ENCODE peak calls at places on chromosome 19, in five cellular contexts. B is colonic mucosa, M is esophagus squamous epithelium, X is heart right ventricle, I is endodermal cell. D is an unnamed sample. For H3K9me3 and H3K4me1, the result is how much of the 10 kb centered on the place peaks cover.

GRCh38 chr19:46898731-46899130 is 37.9 kb downstream of the ARHGAP35 start:
- DNase-seq in B (no peak), M (no peak), X (no peak), I (peak), D (no peak)

GRCh38 chr19:35015576-35016351 is 14.5 kb upstream of the SCN1B start:
- DNase-seq in B (no peak), M (no peak), X (no peak), I (no peak), D (no peak)

GRCh38 chr19:18856385-18857126 is 24.8 kb downstream of the UPF1 start:
- DNase-seq in B (no peak), M (no peak), X (no peak), I (peak), D (no peak)

GRCh38 chr19:46715620-46716012 is 1.3 kb downstream of the PRKD2 start:
- DNase-seq in B (no peak), M (no peak), X (no peak), I (peak), D (no peak)

GRCh38 chr19:45211751-45212381 is 33.3 kb downstream of the BLOC1S3 start:
- DNase-seq in B (no peak), M (no peak), X (peak), I (no peak), D (no peak)

GRCh38 chr19:54916822-54917221 is 10.9 kb downstream of the NCR1 start:
- DNase-seq in B (no peak), M (no peak), X (no peak), I (no peak), D (no peak)

GRCh38 chr19:1084024-1084868 is 10.9 kb downstream of the POLR2E start:
- DNase-seq in B (no peak), M (no peak), X (no peak), I (no peak), D (no peak)

GRCh38 chr19:8323781-8324185 is 2.5 kb downstream of the RPS28 start:
- DNase-seq in B (no peak), M (no peak), X (no peak), I (no peak), D (no peak)

GRCh38 chr19:10013316-10013715 is at the start of gene RDH8:
- DNase-seq in B (no peak), M (no peak), X (no peak), I (no peak), D (no peak)

GRCh38 chr19:1992759-1993260 is 22.7 kb downstream of the BTBD2 start:
- DNase-seq in B (peak), M (no peak), X (no peak), I (peak), D (no peak)

GRCh38 chr19:50909240-50910070 is 1.7 kb downstream of the KLK4 start:
- DNase-seq in B (peak), M (no peak), X (peak), I (peak), D (no peak)

GRCh38 chr19:49056101-49056901 is 1.2 kb downstream of the CGB7 start:
- DNase-seq in B (peak), M (no peak), X (peak), I (peak), D (peak)
- TF ChIP-seq CTCF in B (no peak), M (peak), X (peak), I (peak), D (peak)

GRCh38 chr19:41682437-41682836 is 5.6 kb downstream of the CEACAM7 start:
- DNase-seq in B (peak), M (no peak), X (no peak), I (no peak), D (no peak)
- H3K9me3 ChIP-seq in B (under half), M (under half), X (under half), I (under half), D (under half)

DNA sequence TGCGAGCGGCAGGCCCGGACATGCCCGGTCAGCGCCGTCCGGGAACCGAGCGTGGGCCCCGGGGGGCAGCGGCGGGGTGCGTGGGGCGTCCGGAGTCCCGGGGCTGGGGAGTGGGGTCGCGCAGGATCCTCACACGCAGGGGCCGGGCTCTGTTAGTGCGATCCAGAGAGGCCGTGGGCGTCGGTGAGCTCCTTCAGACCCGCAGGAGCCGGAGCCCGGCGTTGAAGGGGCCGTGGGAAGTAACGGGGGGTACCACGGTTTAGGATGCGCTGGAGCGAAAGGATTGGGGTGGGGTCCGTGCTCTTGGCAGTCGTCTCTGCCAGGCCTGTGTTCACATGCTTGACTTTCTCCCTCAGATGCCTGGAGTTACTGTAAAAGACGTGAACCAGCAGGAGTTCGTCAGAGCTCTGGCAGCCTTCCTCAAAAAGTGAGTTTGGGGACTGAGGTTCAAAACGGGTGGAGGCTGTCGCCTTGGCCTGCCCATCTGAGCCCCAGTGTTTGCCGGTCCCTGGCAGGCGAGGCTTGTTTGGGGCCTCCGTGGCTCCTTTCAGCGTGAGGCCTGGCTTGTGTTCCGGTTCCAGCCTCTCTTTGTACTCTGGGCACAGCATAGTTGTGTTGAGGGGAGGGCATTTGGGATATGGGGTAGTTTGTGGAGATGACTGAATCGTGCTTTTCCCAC is 503 bp downstream of the RPS19 start:
- DNase-seq in B (no peak), M (no peak), X (no peak), I (peak), D (no peak)
- H3K4me1 ChIP-seq in B (under half), M (under half), X (under half), I (under half), D (under half)

GRCh38 chr19:39500543-39500942 is 1.8 kb downstream of the DLL3 start:
- DNase-seq in B (no peak), M (no peak), X (no peak), I (no peak), D (no peak)

GRCh38 chr19:39499932-39500331 is 1.2 kb downstream of the DLL3 start:
- DNase-seq in B (no peak), M (no peak), X (no peak), I (no peak), D (no peak)

GRCh38 chr19:39501340-39501739 is 2.6 kb downstream of the DLL3 start:
- DNase-seq in B (no peak), M (no peak), X (no peak), I (peak), D (no peak)

GRCh38 chr19:39499082-39499642 is 415 bp downstream of the DLL3 start:
- DNase-seq in B (no peak), M (no peak), X (no peak), I (peak), D (no peak)

GRCh38 chr19:39502640-39503417 is 4.1 kb downstream of the DLL3 start:
- DNase-seq in B (peak), M (no peak), X (peak), I (peak), D (no peak)
- TF ChIP-seq CTCF in B (peak), M (peak), X (peak), I (peak), D (peak)

DNA sequence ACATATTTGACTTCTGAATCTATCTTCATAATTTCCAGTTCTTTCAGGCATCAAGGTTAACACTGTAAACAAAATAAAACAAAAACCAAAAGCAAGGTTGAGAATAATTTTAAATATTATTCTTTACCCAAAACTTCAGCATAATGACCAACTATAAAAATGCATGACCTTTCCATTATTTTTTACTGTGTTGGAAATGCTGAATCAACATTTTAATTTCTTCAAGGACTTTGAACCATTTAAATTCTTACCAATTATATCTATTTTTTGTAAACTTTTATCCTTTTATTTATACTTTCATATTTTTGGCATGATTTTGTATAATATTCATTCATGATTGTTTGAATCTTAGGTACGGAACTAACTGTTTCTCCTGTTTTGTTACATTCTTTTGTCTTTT is 6.9 kb downstream of the ZNF585A start:
- DNase-seq in B (no peak), M (no peak), X (no peak), I (no peak), D (no peak)
- H3K9me3 ChIP-seq in B (under half), M (under half), X (under half), I (half or more), D (half or more)

DNA sequence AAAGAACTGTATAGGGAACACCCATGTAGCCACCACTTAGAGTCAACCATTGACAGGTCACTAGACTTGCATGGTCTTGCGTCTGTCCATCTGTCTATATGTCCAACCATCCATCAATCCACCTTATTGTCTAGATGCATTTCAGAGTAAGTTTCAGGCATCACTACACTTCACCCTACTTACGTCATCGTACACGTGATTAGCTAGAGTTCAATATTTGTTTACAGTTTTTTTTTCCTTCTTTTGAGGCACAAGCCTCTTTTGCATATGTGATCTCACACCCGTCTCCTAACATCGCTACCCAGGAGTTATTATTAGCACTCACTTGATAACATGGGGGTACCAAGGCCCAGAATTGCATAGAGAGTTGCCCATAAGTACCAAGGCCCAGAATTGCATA is 6.9 kb downstream of the CACNG7 start:
- DNase-seq in B (no peak), M (no peak), X (no peak), I (no peak), D (no peak)
- H3K4me1 ChIP-seq in B (under half), M (under half), X (under half), I (under half), D (under half)

GRCh38 chr19:17303167-17303939 is at the start of gene ABHD8:
- DNase-seq in B (peak), M (peak), X (peak), I (peak), D (peak)
- TF ChIP-seq CTCF in B (peak), M (peak), X (peak), I (peak), D (peak)

GRCh38 chr19:30336290-30336689 is 35.9 kb upstream of the ZNF536 start:
- DNase-seq in B (no peak), M (no peak), X (no peak), I (peak), D (peak)
- H3K9me3 ChIP-seq in B (under half), M (under half), X (under half), I (under half), D (under half)

DNA sequence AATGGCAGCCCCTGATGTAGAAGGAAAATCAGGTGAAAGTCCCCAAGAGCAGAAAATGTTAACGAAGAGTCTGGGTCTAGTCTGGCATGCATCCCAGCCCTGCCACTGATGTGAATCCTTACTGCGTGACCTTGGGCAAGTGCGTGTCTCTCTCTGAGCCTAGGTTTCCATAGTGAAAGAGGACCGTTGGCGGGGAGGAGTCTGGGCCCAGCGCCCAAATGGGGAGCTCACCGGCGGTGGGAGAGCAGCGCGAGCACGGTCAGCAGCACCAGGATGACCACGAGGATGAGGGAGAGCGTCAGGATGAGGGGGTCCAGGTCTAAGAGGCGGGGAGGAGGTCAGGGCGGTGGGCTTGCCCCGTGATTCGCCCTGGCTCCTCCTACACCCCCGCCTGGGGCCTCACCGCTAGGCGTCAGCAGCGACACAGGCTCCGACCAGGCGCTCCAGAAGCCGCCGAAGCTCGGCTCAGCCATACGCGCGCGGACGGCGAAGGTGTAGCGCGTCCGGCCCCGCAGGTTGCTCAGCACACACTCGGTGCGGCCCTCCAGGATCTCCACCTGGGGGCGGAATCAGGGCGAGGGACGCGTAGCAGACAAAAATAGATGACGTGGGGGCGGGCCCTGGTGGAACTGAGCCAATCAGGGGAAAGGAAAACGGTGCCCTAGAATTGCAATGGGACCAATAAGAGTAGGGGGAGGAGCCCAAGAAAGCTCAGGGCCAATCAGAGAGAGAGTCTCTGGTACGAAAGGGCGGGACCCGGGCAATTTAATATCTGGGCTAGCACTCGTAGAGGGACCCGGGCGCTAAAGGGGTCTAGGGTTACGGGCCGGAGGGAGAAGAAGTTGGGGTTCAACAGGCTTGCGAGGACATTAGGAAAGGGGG is 3.2 kb downstream of the EPOR start:
- DNase-seq in B (peak), M (peak), X (peak), I (peak), D (peak)
- H3K4me1 ChIP-seq in B (under half), M (under half), X (half or more), I (under half), D (half or more)

GRCh38 chr19:14198384-14199376 is 7.3 kb downstream of the ADGRL1 start:
- DNase-seq in B (no peak), M (no peak), X (no peak), I (peak), D (no peak)
- TF ChIP-seq CTCF in B (no peak), M (no peak), X (no peak), I (peak), D (no peak)

D was measured in tibial artery.